ENCODE peak calls at places on chromosomes 3 and 15, in six cellular contexts. K is AG04450, A is psoas muscle, N is GM23338, P is brain microvascular endothelial cell, O is ovary. B is an unnamed sample.
A peak's percentile ranks its signal among the peaks of the same experiment; 100 is the strongest.

GRCh38 chr3:196518999-196519737 is 4.0 kb upstream of the SMCO1 start:
- DNase-seq in A (peak; percentile 75), O (no peak), P (peak; percentile 75), N (peak; percentile 95), K (no peak), B (peak; percentile 63)

GRCh38 chr3:108494862-108495531 is 15.4 kb downstream of the MYH15 start:
- DNase-seq in A (no peak), P (no peak), N (no peak), K (no peak), O (no peak), B (no peak)

GRCh38 chr15:67818464-67818863 is 6.8 kb upstream of the SKOR1 start:
- DNase-seq in N (no peak), O (no peak), A (no peak), K (no peak), P (no peak), B (no peak)

GRCh38 chr3:189324538-189325138 is 152.9 kb downstream of the TPRG1 start:
- DNase-seq in P (peak; percentile 59), K (peak; percentile 26), N (no peak), A (peak; percentile 45), O (no peak), B (no peak)

GRCh38 chr15:68618339-68619302 is 39.8 kb downstream of the CORO2B start:
- DNase-seq in O (no peak), A (no peak), K (no peak), N (no peak), P (peak; percentile 56), B (no peak)

GRCh38 chr3:146125946-146126345 is 35.0 kb downstream of the PLOD2 start:
- DNase-seq in O (no peak), P (peak; percentile 53), A (no peak), K (peak; percentile 70), N (no peak), B (no peak)

GRCh38 chr3:133734305-133734704 is 11.9 kb upstream of the TF start:
- DNase-seq in K (no peak), O (no peak), N (no peak), A (no peak), P (no peak), B (no peak)

GRCh38 chr3:189322339-189322738 is 150.6 kb downstream of the TPRG1 start:
- DNase-seq in K (no peak), N (no peak), A (no peak), P (no peak), O (no peak), B (no peak)

GRCh38 chr3:147409143-147410121 is at the start of gene ZIC1:
- DNase-seq in O (no peak), N (peak; percentile 85), K (no peak), A (peak; percentile 69), P (peak; percentile 86), B (peak; percentile 86)

GRCh38 chr15:46646476-46646875 is 1011.6 kb downstream of the SQOR start:
- DNase-seq in N (no peak), A (no peak), K (no peak), O (no peak), P (no peak), B (no peak)

GRCh38 chr3:101940521-101940992 is 91.2 kb downstream of the NFKBIZ start:
- DNase-seq in P (peak; percentile 99), N (peak; percentile 62), A (peak; percentile 51), O (no peak), K (peak; percentile 91), B (no peak)

GRCh38 chr3:9765865-9766264 is 3.9 kb downstream of the CAMK1 start:
- DNase-seq in N (peak; percentile 25), A (no peak), P (no peak), K (no peak), O (no peak), B (peak; percentile 47)

GRCh38 chr15:45307230-45307924 is 55.3 kb downstream of the SLC28A2 start:
- DNase-seq in N (peak; percentile 18), K (peak; percentile 3), P (peak; percentile 11), A (no peak), O (no peak), B (no peak)

GRCh38 chr15:70507772-70508351 is 255.5 kb downstream of the UACA start:
- DNase-seq in N (no peak), A (no peak), K (no peak), P (peak; percentile 66), O (no peak), B (no peak)

GRCh38 chr3:12643724-12644123 is 20.2 kb downstream of the RAF1 start:
- DNase-seq in N (no peak), O (no peak), K (no peak), A (no peak), P (no peak), B (no peak)

GRCh38 chr3:117146571-117146970 is 437.0 kb downstream of the TUSC7 start:
- DNase-seq in P (no peak), N (peak; percentile 73), O (no peak), A (no peak), K (no peak), B (no peak)

GRCh38 chr15:34721802-34722795 is 32.7 kb downstream of the GJD2 start:
- DNase-seq in A (peak; percentile 83), P (peak; percentile 7), K (peak; percentile 3), O (peak; percentile 23), N (peak; percentile 79), B (peak; percentile 92)

GRCh38 chr3:25580534-25580933 is 84.2 kb downstream of the TOP2B start:
- DNase-seq in A (no peak), O (no peak), N (no peak), K (no peak), P (no peak), B (no peak)

GRCh38 chr3:123732447-123732846 is 147.6 kb upstream of the HACD2 start:
- DNase-seq in O (no peak), N (no peak), K (peak; percentile 88), A (no peak), P (peak; percentile 59), B (no peak)

GRCh38 chr15:80825361-80826030 is 46.3 kb downstream of the CEMIP start:
- DNase-seq in N (no peak), P (no peak), K (no peak), O (no peak), A (no peak), B (no peak)

GRCh38 chr3:194009019-194009418 is 126.9 kb upstream of the HES1 start:
- DNase-seq in O (no peak), P (no peak), K (no peak), N (peak; percentile 22), A (no peak), B (no peak)

DNA sequence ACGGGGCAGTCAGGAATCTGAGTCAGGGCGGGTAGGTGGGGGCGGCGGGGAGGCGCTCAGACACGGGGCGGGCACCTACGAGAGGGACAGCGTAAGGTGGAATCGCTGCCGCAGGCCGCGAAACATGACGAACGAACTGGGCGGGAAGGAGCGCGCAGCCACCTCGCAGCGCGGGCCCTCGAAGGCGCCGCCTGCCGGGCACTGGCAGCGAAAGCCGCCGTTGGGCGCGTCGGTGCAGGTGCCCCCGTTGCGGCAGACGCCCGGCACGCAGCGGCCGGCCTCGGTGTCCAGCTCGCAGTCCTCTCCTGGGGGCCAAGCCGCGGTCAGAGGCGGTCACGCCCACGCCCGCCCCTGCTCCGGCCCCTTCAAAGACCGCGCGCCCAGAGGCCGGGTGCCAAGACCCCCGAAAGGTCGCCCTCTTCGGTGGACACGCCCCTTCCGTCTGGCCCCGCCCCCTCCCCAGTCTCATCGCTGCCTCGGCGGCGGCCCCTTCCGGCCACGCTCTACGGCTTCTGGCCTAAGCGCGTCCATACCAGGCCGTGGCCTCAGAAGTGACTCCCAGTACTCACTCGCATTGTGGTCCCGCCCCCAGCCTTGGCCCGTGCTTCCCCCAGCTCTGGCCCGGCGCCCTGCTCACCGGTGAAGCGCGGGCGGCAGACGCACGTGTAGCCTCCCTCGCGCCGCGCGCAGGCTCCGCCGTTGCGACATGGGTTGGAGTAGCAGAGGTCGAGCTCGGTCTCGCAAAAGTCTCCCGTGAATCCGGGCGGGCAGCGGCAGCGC is 6.4 kb downstream of the CELSR3 start:
- DNase-seq in N (peak; percentile 96), A (peak; percentile 90), O (peak; percentile 89), P (peak; percentile 14), K (no peak), B (no peak)
- TF ChIP-seq CTCF in N (peak; percentile 47), A (peak; percentile 62), O (peak; percentile 90), P (peak; percentile 44), K (peak; percentile 56), B (no peak)

DNA sequence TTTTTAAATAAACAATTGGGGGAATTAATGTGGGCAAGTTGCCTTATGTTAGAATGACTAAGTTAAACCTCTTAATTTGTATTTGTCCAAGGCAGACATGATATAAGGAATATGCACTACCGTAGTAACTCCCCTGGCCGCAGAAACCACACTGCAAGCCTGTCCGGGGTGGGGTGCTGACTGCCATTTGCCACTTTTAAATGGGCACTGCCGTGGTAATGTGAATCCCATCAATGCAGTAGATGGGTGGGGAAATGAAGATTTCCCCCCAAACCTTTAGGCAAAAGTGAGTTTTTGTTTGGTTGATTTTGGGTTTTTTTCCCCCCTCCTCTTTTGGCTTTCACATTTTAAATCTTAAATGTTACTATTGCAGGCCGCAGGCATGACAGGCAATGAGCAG is 54.2 kb upstream of the CCR4 start:
- DNase-seq in P (no peak), K (no peak), N (no peak), A (no peak), O (no peak), B (no peak)
- H3K27me3 ChIP-seq in P (peaks cover 5% of the 10 kb centered on the region), K (peaks cover 17% of the 10 kb centered on the region), N (no peaks in the 10 kb centered on the region), A (no peaks in the 10 kb centered on the region), O (no peaks in the 10 kb centered on the region), B (no peaks in the 10 kb centered on the region)

GRCh38 chr3:60161334-60161733 is 1089.9 kb downstream of the FHIT start:
- DNase-seq in P (no peak), O (no peak), N (no peak), K (no peak), A (no peak), B (no peak)
- H3K4me3 ChIP-seq in P (no peak overlapping the region), O (no peak overlapping the region), N (no peak overlapping the region), K (no peak overlapping the region), A (no peak overlapping the region), B (no peak overlapping the region)

DNA sequence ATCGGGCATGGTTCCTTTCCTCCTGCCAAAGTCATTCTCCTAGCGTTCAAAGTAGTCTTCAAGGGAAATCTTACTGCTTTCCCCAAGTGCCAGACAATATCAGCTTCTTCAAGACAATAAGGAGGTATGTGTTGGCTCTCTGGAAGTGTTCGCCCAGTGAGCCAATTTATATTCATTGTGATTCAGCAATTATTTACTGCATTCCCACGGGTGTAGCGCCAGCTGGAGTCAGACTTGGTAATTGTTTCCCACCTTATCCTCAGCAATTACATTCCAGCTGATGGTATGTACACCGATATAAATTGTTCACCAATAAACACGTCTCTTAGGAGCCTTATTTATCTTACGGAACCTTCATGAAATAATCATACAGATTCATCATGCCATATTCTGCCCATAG is 103.6 kb upstream of the CTNNB1 start:
- DNase-seq in A (no peak), N (no peak), O (no peak), K (no peak), P (no peak), B (no peak)
- TF ChIP-seq CTCF in A (no peak), N (no peak), O (no peak), K (no peak), P (no peak), B (no peak)

DNA sequence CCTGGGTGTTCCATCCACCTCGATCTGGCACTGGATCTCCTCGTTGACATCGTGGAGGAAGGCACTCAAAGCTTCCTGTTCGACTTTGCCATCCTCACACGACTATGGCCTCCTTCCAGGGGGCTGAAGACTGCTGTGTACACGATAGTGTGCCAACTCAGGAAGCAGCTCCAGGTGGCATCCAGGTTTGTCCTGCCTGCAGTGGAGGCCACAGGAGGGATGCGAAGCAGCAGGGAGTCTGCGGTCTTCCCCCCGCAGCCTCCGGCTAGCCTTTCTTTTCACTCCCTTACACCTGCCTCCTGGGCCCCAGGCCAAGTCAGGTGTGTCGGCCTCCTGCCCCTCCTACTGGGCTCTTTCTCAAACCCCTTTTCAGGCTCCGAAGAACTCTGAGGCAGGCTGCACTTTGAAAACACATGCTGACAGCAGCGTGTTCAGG is 32.2 kb downstream of the SYNM start:
- DNase-seq in N (no peak), O (no peak), A (no peak), P (no peak), K (no peak), B (no peak)
- H3K27me3 ChIP-seq in N (no peaks in the 10 kb centered on the region), O (no peaks in the 10 kb centered on the region), A (no peaks in the 10 kb centered on the region), P (no peaks in the 10 kb centered on the region), K (no peaks in the 10 kb centered on the region), B (no peaks in the 10 kb centered on the region)